ENCODE peak calls at places on chromosome 3, in seven cellular contexts. Z, D, W, G, V, C and E are unnamed samples.

GRCh38 chr3:128289534-128289933 is 136.3 kb downstream of the EEFSEC start:
- DNase-seq in Z (no peak), D (no peak), W (peak; percentile 6), G (no peak), V (no peak), C (no peak), E (no peak)

GRCh38 chr3:78868570-78868969 is 899.2 kb downstream of the ROBO1 start:
- DNase-seq in Z (no peak), D (no peak), W (no peak), G (no peak), V (no peak), C (no peak), E (no peak)

GRCh38 chr3:46700772-46701171 is 420 bp upstream of the TMIE start:
- DNase-seq in Z (no peak), D (peak; percentile 53), W (no peak), G (no peak), V (no peak), C (no peak), E (peak; percentile 13)

GRCh38 chr3:97882975-97883598 is 61.3 kb downstream of the CRYBG3 start:
- DNase-seq in Z (no peak), D (no peak), W (no peak), G (no peak), V (peak; percentile 57), C (no peak), E (peak; percentile 77)

GRCh38 chr3:23549148-23549910 is 256.4 kb upstream of the UBE2E1 start:
- DNase-seq in Z (no peak), D (no peak), W (no peak), G (no peak), V (no peak), C (no peak), E (no peak)

GRCh38 chr3:133964547-133964946 is 65.2 kb downstream of the SLCO2A1 start:
- DNase-seq in Z (peak; percentile 82), D (no peak), W (no peak), G (no peak), V (no peak), C (no peak), E (peak; percentile 57)

GRCh38 chr3:129665024-129665768 is 58.7 kb upstream of the PLXND1 start:
- DNase-seq in Z (no peak), D (no peak), W (no peak), G (no peak), V (peak; percentile 37), C (no peak), E (no peak)

GRCh38 chr3:183085634-183086390 is 13.5 kb downstream of the MCCC1 start:
- DNase-seq in Z (peak; percentile 36), D (no peak), W (peak; percentile 40), G (no peak), V (no peak), C (no peak), E (peak; percentile 52)

GRCh38 chr3:194285024-194285858 is 65.9 kb downstream of the CPN2 start:
- DNase-seq in Z (no peak), D (no peak), W (no peak), G (no peak), V (no peak), C (no peak), E (no peak)

GRCh38 chr3:174440350-174440716 is 418.8 kb upstream of the NAALADL2 start:
- DNase-seq in Z (peak; percentile 10), D (peak; percentile 21), W (no peak), G (no peak), V (no peak), C (no peak), E (peak; percentile 28)

GRCh38 chr3:197942956-197943556 is 6.9 kb upstream of the RPL35A start:
- DNase-seq in Z (peak; percentile 29), D (no peak), W (no peak), G (no peak), V (peak; percentile 65), C (no peak), E (peak; percentile 73)

GRCh38 chr3:162489853-162490252 is 993.2 kb downstream of the OTOL1 start:
- DNase-seq in Z (no peak), D (no peak), W (no peak), G (no peak), V (peak; percentile 19), C (no peak), E (no peak)

GRCh38 chr3:72839057-72839456 is 9.2 kb downstream of the SHQ1 start:
- DNase-seq in Z (no peak), D (no peak), W (no peak), G (no peak), V (no peak), C (no peak), E (no peak)

GRCh38 chr3:127459205-127459604 is 131.3 kb downstream of the TPRA1 start:
- DNase-seq in Z (no peak), D (no peak), W (no peak), G (no peak), V (no peak), C (no peak), E (no peak)

GRCh38 chr3:62332771-62333381 is 40.5 kb downstream of the FEZF2 start:
- DNase-seq in Z (no peak), D (no peak), W (no peak), G (no peak), V (peak; percentile 21), C (no peak), E (peak; percentile 45)

GRCh38 chr3:66572938-66573710 is 72.3 kb upstream of the LRIG1 start:
- DNase-seq in Z (no peak), D (no peak), W (peak; percentile 28), G (no peak), V (peak; percentile 22), C (no peak), E (peak; percentile 1)

GRCh38 chr3:77726509-77726908 is 686.6 kb downstream of the ROBO2 start:
- DNase-seq in Z (no peak), D (no peak), W (no peak), G (no peak), V (no peak), C (no peak), E (no peak)

GRCh38 chr3:48519244-48519643 is 15.3 kb upstream of the SHISA5 start:
- DNase-seq in Z (no peak), D (no peak), W (no peak), G (no peak), V (no peak), C (no peak), E (no peak)

GRCh38 chr3:127037423-127037841 is 54.5 kb downstream of the PLXNA1 start:
- DNase-seq in Z (no peak), D (no peak), W (no peak), G (no peak), V (no peak), C (no peak), E (no peak)

GRCh38 chr3:62323241-62323640 is 50.1 kb downstream of the FEZF2 start:
- DNase-seq in Z (no peak), D (no peak), W (no peak), G (no peak), V (no peak), C (no peak), E (no peak)

GRCh38 chr3:188232676-188233075 is 78.7 kb downstream of the LPP start:
- DNase-seq in Z (no peak), D (no peak), W (no peak), G (no peak), V (no peak), C (no peak), E (no peak)

GRCh38 chr3:169811606-169812123 is 1.0 kb upstream of the LRRIQ4 start:
- DNase-seq in Z (peak; percentile 65), D (no peak), W (no peak), G (no peak), V (peak; percentile 74), C (no peak), E (peak; percentile 36)